ENCODE peak calls at places on chromosomes 12 and 14, in seven cellular contexts. D is GM13976, W is dermis blood vessel endothelial cell, Y is HCEC 1CT, L is GM19239, B is WTC11, R is cardiac fibroblast. U is an unnamed sample.

GRCh38 chr12:123410041-123410412 is 26.1 kb downstream of the KMT5A start:
- DNase-seq in Y (no peak), B (no peak), R (no peak), D (no peak), W (no peak), L (no peak), U (no peak)

GRCh38 chr14:65258391-65258790 is 154.1 kb upstream of the FUT8 start:
- DNase-seq in W (peak), B (no peak), D (no peak), R (peak), Y (peak), L (no peak), U (no peak)

GRCh38 chr12:57813971-57814771 is 4.4 kb downstream of the AVIL start:
- DNase-seq in D (no peak), B (no peak), W (no peak), L (no peak), Y (no peak), R (peak), U (no peak)

GRCh38 chr14:104724981-104725771 is 1.1 kb downstream of the ADSS1 start:
- DNase-seq in D (no peak), W (peak), Y (peak), B (peak), R (peak), L (no peak), U (no peak)

GRCh38 chr14:96016761-96017160 is 22.4 kb upstream of the C14orf132 start:
- DNase-seq in R (no peak), B (no peak), W (no peak), D (no peak), L (no peak), Y (no peak), U (no peak)

GRCh38 chr12:7339675-7340074 is 35.8 kb downstream of the ACSM4 start:
- DNase-seq in B (no peak), D (no peak), Y (no peak), W (no peak), R (no peak), L (no peak), U (no peak)

GRCh38 chr14:104316723-104317499 is 178.5 kb downstream of the KIF26A start:
- DNase-seq in L (no peak), B (peak), Y (no peak), R (no peak), D (no peak), W (no peak), U (no peak)

GRCh38 chr12:6273931-6274687 is 36.4 kb upstream of the PLEKHG6 start:
- DNase-seq in W (peak), Y (no peak), D (peak), L (no peak), B (no peak), R (peak), U (no peak)

GRCh38 chr14:75711134-75711795 is 50.2 kb downstream of the TTLL5 start:
- DNase-seq in W (peak), Y (peak), D (peak), R (peak), L (no peak), B (peak), U (no peak)

GRCh38 chr12:6962285-6963015 is 8.0 kb downstream of the PHB2 start:
- DNase-seq in L (no peak), Y (no peak), D (no peak), B (no peak), W (no peak), R (no peak), U (no peak)

GRCh38 chr12:47964102-47964723 is 817 bp downstream of the TMEM106C start:
- DNase-seq in Y (no peak), L (no peak), R (no peak), W (peak), D (peak), B (no peak), U (no peak)